ENCODE peak calls at places on chromosomes 7 and 10, in nine cellular contexts. One of them, this sample, is unnamed.

GRCh38 chr10:122490268-122490667 is 28.9 kb downstream of the HTRA1 start:
- DNase-seq in uterus: no peak
- DNase-seq in right atrium auricular region: no peak
- DNase-seq in HFFc6: no peak
- DNase-seq in HepG2: no peak
- DNase-seq in foreskin keratinocyte: no peak
- DNase-seq in A549: no peak
- DNase-seq in psoas muscle: no peak
- DNase-seq in WTC11: no peak
- DNase-seq in this sample: no peak

GRCh38 chr7:129376076-129376777 is 58.0 kb upstream of the STRIP2 start:
- DNase-seq in uterus: no peak
- DNase-seq in right atrium auricular region: no peak
- DNase-seq in HFFc6: peak
- DNase-seq in HepG2: peak
- DNase-seq in foreskin keratinocyte: peak
- DNase-seq in A549: peak
- DNase-seq in psoas muscle: no peak
- DNase-seq in WTC11: peak
- DNase-seq in this sample: no peak

GRCh38 chr10:52864459-52865106 is 92.0 kb upstream of the MBL2 start:
- DNase-seq in uterus: no peak
- DNase-seq in right atrium auricular region: no peak
- DNase-seq in HFFc6: peak
- DNase-seq in HepG2: peak
- DNase-seq in foreskin keratinocyte: peak
- DNase-seq in A549: peak
- DNase-seq in psoas muscle: peak
- DNase-seq in WTC11: peak
- DNase-seq in this sample: peak

GRCh38 chr10:133186416-133187090 is 26.5 kb downstream of the KNDC1 start:
- DNase-seq in uterus: no peak
- DNase-seq in right atrium auricular region: no peak
- DNase-seq in HFFc6: no peak
- DNase-seq in HepG2: no peak
- DNase-seq in foreskin keratinocyte: no peak
- DNase-seq in A549: no peak
- DNase-seq in psoas muscle: no peak
- DNase-seq in WTC11: no peak
- DNase-seq in this sample: no peak

GRCh38 chr10:120428754-120429153 is 28.3 kb upstream of the PLPP4 start:
- DNase-seq in uterus: no peak
- DNase-seq in right atrium auricular region: no peak
- DNase-seq in HFFc6: no peak
- DNase-seq in HepG2: no peak
- DNase-seq in foreskin keratinocyte: no peak
- DNase-seq in A549: no peak
- DNase-seq in psoas muscle: no peak
- DNase-seq in WTC11: no peak
- DNase-seq in this sample: no peak

GRCh38 chr7:68904635-68905034 is 693.6 kb upstream of the AUTS2 start:
- DNase-seq in uterus: no peak
- DNase-seq in right atrium auricular region: no peak
- DNase-seq in HFFc6: no peak
- DNase-seq in HepG2: no peak
- DNase-seq in foreskin keratinocyte: no peak
- DNase-seq in A549: no peak
- DNase-seq in psoas muscle: no peak
- DNase-seq in WTC11: no peak
- DNase-seq in this sample: no peak

GRCh38 chr10:23496727-23497126 is 57.9 kb downstream of the OTUD1 start:
- DNase-seq in uterus: no peak
- DNase-seq in right atrium auricular region: no peak
- DNase-seq in HFFc6: no peak
- DNase-seq in HepG2: no peak
- DNase-seq in foreskin keratinocyte: no peak
- DNase-seq in A549: no peak
- DNase-seq in psoas muscle: no peak
- DNase-seq in WTC11: no peak
- DNase-seq in this sample: no peak

GRCh38 chr7:73885975-73886798 is 25.2 kb downstream of the TMEM270 start:
- DNase-seq in uterus: peak
- DNase-seq in right atrium auricular region: peak
- DNase-seq in HFFc6: peak
- DNase-seq in HepG2: no peak
- DNase-seq in foreskin keratinocyte: no peak
- DNase-seq in A549: no peak
- DNase-seq in psoas muscle: peak
- DNase-seq in WTC11: no peak
- DNase-seq in this sample: no peak

GRCh38 chr10:129233351-129234148 is 233.5 kb upstream of the MGMT start:
- DNase-seq in uterus: no peak
- DNase-seq in right atrium auricular region: no peak
- DNase-seq in HFFc6: no peak
- DNase-seq in HepG2: no peak
- DNase-seq in foreskin keratinocyte: no peak
- DNase-seq in A549: no peak
- DNase-seq in psoas muscle: no peak
- DNase-seq in WTC11: no peak
- DNase-seq in this sample: no peak

GRCh38 chr7:24143547-24143946 is 140.4 kb upstream of the NPY start:
- DNase-seq in uterus: no peak
- DNase-seq in right atrium auricular region: no peak
- DNase-seq in HFFc6: no peak
- DNase-seq in HepG2: no peak
- DNase-seq in foreskin keratinocyte: no peak
- DNase-seq in A549: no peak
- DNase-seq in psoas muscle: no peak
- DNase-seq in WTC11: no peak
- DNase-seq in this sample: no peak

GRCh38 chr10:56178210-56178609 is 182.8 kb downstream of the ZWINT start:
- DNase-seq in uterus: no peak
- DNase-seq in right atrium auricular region: peak
- DNase-seq in HFFc6: no peak
- DNase-seq in HepG2: no peak
- DNase-seq in foreskin keratinocyte: no peak
- DNase-seq in A549: no peak
- DNase-seq in psoas muscle: no peak
- DNase-seq in WTC11: no peak
- DNase-seq in this sample: no peak

GRCh38 chr10:82932426-82932825 is 1057.4 kb downstream of the NRG3 start:
- DNase-seq in uterus: no peak
- DNase-seq in right atrium auricular region: no peak
- DNase-seq in HFFc6: no peak
- DNase-seq in HepG2: no peak
- DNase-seq in foreskin keratinocyte: no peak
- DNase-seq in A549: no peak
- DNase-seq in psoas muscle: no peak
- DNase-seq in WTC11: no peak
- DNase-seq in this sample: no peak

GRCh38 chr10:49594594-49594993 is 15.5 kb upstream of the SLC18A3 start:
- DNase-seq in uterus: no peak
- DNase-seq in right atrium auricular region: peak
- DNase-seq in HFFc6: peak
- DNase-seq in HepG2: peak
- DNase-seq in foreskin keratinocyte: no peak
- DNase-seq in A549: peak
- DNase-seq in psoas muscle: no peak
- DNase-seq in WTC11: peak
- DNase-seq in this sample: peak

GRCh38 chr7:116726149-116726548 is 54.2 kb downstream of the MET start:
- DNase-seq in uterus: no peak
- DNase-seq in right atrium auricular region: no peak
- DNase-seq in HFFc6: no peak
- DNase-seq in HepG2: no peak
- DNase-seq in foreskin keratinocyte: no peak
- DNase-seq in A549: no peak
- DNase-seq in psoas muscle: no peak
- DNase-seq in WTC11: no peak
- DNase-seq in this sample: no peak

GRCh38 chr7:116724560-116725231 is 52.7 kb downstream of the MET start:
- DNase-seq in uterus: no peak
- DNase-seq in right atrium auricular region: no peak
- DNase-seq in HFFc6: no peak
- DNase-seq in HepG2: no peak
- DNase-seq in foreskin keratinocyte: no peak
- DNase-seq in A549: no peak
- DNase-seq in psoas muscle: no peak
- DNase-seq in WTC11: no peak
- DNase-seq in this sample: no peak

GRCh38 chr7:116728413-116728812 is 56.4 kb downstream of the MET start:
- DNase-seq in uterus: no peak
- DNase-seq in right atrium auricular region: no peak
- DNase-seq in HFFc6: no peak
- DNase-seq in HepG2: no peak
- DNase-seq in foreskin keratinocyte: no peak
- DNase-seq in A549: no peak
- DNase-seq in psoas muscle: no peak
- DNase-seq in WTC11: no peak
- DNase-seq in this sample: no peak

GRCh38 chr7:116726713-116727431 is 54.9 kb downstream of the MET start:
- DNase-seq in uterus: no peak
- DNase-seq in right atrium auricular region: no peak
- DNase-seq in HFFc6: no peak
- DNase-seq in HepG2: no peak
- DNase-seq in foreskin keratinocyte: no peak
- DNase-seq in A549: no peak
- DNase-seq in psoas muscle: no peak
- DNase-seq in WTC11: no peak
- DNase-seq in this sample: no peak

DNA sequence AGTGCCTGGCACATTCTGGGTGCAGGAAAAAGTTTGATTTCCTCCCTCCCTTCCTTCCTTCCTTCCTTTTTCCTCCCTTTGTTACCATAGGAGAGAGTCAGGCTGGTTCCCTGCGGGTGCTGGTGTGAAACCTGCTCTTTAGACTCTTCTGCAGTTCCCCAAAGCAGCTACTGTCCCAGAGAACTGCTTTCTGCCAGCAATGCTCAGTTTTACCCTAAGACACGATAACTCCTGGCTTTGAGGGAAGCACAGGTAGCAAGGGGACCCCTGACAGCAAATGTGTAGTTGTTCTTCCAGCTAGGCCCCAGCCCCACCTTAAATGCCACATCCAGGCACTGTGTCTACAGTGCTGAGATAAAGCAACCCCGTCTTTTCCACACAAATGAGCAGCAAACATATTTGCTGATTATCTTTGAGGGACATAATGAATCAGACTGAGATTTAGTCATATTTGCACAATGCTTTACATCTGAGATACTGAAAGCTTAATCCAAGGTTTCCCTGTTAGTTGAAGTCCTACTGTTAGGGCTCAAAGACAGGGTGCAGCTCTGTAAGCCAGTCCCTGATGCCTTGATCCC is 55.5 kb downstream of the MET start:
- DNase-seq in uterus: no peak
- DNase-seq in right atrium auricular region: no peak
- DNase-seq in HFFc6: no peak
- DNase-seq in HepG2: no peak
- DNase-seq in foreskin keratinocyte: no peak
- DNase-seq in A549: no peak
- DNase-seq in psoas muscle: no peak
- DNase-seq in WTC11: no peak
- DNase-seq in this sample: no peak
- TF ChIP-seq CTCF in uterus: no peak
- TF ChIP-seq CTCF in right atrium auricular region: no peak
- TF ChIP-seq CTCF in HFFc6: no peak
- TF ChIP-seq CTCF in HepG2: no peak
- TF ChIP-seq CTCF in foreskin keratinocyte: no peak
- TF ChIP-seq CTCF in A549: no peak
- TF ChIP-seq CTCF in psoas muscle: no peak
- TF ChIP-seq CTCF in WTC11: no peak
- TF ChIP-seq CTCF in this sample: no peak

GRCh38 chr10:30231071-30231652 is 117.9 kb downstream of the MTPAP start:
- DNase-seq in uterus: no peak
- DNase-seq in right atrium auricular region: no peak
- DNase-seq in HFFc6: no peak
- DNase-seq in HepG2: peak
- DNase-seq in foreskin keratinocyte: no peak
- DNase-seq in A549: no peak
- DNase-seq in psoas muscle: no peak
- DNase-seq in WTC11: no peak
- DNase-seq in this sample: no peak
- TF ChIP-seq CTCF in uterus: no peak
- TF ChIP-seq CTCF in right atrium auricular region: no peak
- TF ChIP-seq CTCF in HFFc6: no peak
- TF ChIP-seq CTCF in HepG2: no peak
- TF ChIP-seq CTCF in foreskin keratinocyte: no peak
- TF ChIP-seq CTCF in A549: no peak
- TF ChIP-seq CTCF in psoas muscle: no peak
- TF ChIP-seq CTCF in WTC11: no peak
- TF ChIP-seq CTCF in this sample: no peak

DNA sequence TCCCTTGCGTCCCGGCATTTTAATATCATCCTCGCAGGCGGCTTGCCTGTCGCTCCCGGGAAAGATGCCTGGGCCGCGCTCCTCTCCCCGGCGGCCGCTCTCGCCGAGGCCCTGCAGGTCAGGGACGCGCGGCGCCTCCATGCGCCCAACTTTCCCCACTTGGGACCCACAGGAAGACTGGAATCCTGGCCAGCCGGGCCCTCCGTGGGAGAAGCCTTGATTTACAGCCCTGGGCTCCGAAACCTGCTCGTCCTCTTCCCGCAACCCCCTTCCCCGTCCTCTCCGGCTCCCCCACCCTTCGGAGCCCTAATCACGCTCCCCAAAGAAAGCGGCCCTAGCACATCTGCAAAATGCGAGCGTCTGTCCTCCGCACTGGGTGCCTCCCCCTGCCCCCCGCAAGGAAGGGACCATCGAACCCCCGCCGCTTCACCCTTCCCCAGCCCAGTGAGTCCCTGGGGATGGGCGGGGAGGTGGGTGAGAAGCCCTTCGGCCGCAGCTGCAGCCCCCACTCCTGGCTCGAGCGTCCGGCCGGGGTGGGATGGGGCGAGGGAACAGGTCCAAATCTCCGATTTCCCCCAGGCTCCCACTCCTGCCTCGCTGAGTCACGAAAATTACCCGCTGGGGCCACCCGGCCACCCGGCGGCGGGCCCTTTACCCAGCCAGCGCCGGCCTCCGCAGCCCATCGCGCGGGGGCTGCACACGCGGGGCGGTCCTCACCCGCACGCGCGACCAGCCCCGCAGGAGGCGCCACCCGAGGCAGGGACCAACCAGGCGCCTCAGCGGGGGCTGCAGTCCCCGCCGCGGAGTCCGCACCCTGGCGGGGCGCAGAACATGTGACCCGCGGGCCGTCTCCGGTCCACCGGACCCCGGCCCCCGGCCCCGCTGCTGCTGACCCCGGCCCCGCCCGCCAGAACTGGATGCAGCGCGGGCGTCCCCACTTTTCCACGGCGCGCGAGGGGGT is 695 bp downstream of the HSPA12A start:
- DNase-seq in uterus: peak
- DNase-seq in right atrium auricular region: no peak
- DNase-seq in HFFc6: no peak
- DNase-seq in HepG2: no peak
- DNase-seq in foreskin keratinocyte: no peak
- DNase-seq in A549: no peak
- DNase-seq in psoas muscle: no peak
- DNase-seq in WTC11: peak
- DNase-seq in this sample: peak
- TF ChIP-seq CTCF in uterus: no peak
- TF ChIP-seq CTCF in right atrium auricular region: peak
- TF ChIP-seq CTCF in HFFc6: peak
- TF ChIP-seq CTCF in HepG2: peak
- TF ChIP-seq CTCF in foreskin keratinocyte: no peak
- TF ChIP-seq CTCF in A549: no peak
- TF ChIP-seq CTCF in psoas muscle: no peak
- TF ChIP-seq CTCF in WTC11: no peak
- TF ChIP-seq CTCF in this sample: no peak

GRCh38 chr7:12699299-12699698 is 11.9 kb downstream of the ARL4A start:
- DNase-seq in uterus: no peak
- DNase-seq in right atrium auricular region: no peak
- DNase-seq in HFFc6: no peak
- DNase-seq in HepG2: no peak
- DNase-seq in foreskin keratinocyte: no peak
- DNase-seq in A549: no peak
- DNase-seq in psoas muscle: no peak
- DNase-seq in WTC11: no peak
- DNase-seq in this sample: no peak
- TF ChIP-seq CTCF in uterus: no peak
- TF ChIP-seq CTCF in right atrium auricular region: no peak
- TF ChIP-seq CTCF in HFFc6: no peak
- TF ChIP-seq CTCF in HepG2: no peak
- TF ChIP-seq CTCF in foreskin keratinocyte: no peak
- TF ChIP-seq CTCF in A549: no peak
- TF ChIP-seq CTCF in psoas muscle: no peak
- TF ChIP-seq CTCF in WTC11: no peak
- TF ChIP-seq CTCF in this sample: no peak